ENCODE peak calls at places on chromosomes 12 and 14, in four cellular contexts. Q is IMR-90, K is neural progenitor cell, N is mesenchymal stem cell. X is an unnamed sample.

GRCh38 chr12:11686135-11686534 is 36.7 kb downstream of the ETV6 start:
- DNase-seq in N (no peak), Q (no peak), K (no peak), X (no peak)

GRCh38 chr12:57465030-57465746 is 5.6 kb downstream of the GLI1 start:
- DNase-seq in Q (no peak), N (no peak), K (no peak), X (no peak)

GRCh38 chr12:91381309-91381804 is 198.7 kb upstream of the DCN start:
- DNase-seq in K (peak), Q (peak), N (peak), X (peak)

GRCh38 chr12:87119713-87120112 is 863.5 kb upstream of the MGAT4C start:
- DNase-seq in Q (no peak), N (no peak), K (no peak), X (no peak)

GRCh38 chr12:108040968-108041367 is 88.1 kb upstream of the WSCD2 start:
- DNase-seq in Q (no peak), N (no peak), K (no peak), X (no peak)

GRCh38 chr12:15116073-15116472 is 105.1 kb downstream of the RERG start:
- DNase-seq in Q (no peak), K (peak), N (no peak), X (no peak)

GRCh38 chr14:42110167-42110566 is 503.5 kb downstream of the LRFN5 start:
- DNase-seq in Q (peak), K (peak), N (peak), X (peak)

GRCh38 chr14:91387135-91387849 is 30.3 kb downstream of the CCDC88C start:
- DNase-seq in N (peak), K (no peak), Q (peak), X (no peak)

GRCh38 chr14:92690171-92691011 is 58.0 kb downstream of the LGMN start:
- DNase-seq in K (no peak), N (peak), Q (peak), X (peak)

GRCh38 chr12:13071305-13072280 is 27.4 kb downstream of the FAM234B start:
- DNase-seq in N (no peak), Q (no peak), K (no peak), X (no peak)

GRCh38 chr12:95601626-95602025 is 50.4 kb upstream of the USP44 start:
- DNase-seq in Q (peak), K (no peak), N (peak), X (peak)

GRCh38 chr14:56119221-56119967 is 1.2 kb downstream of the PELI2 start:
- DNase-seq in K (peak), N (peak), Q (peak), X (peak)

GRCh38 chr14:64792871-64793560 is 86.7 kb downstream of the SPTB start:
- DNase-seq in N (no peak), K (no peak), Q (no peak), X (no peak)

GRCh38 chr14:69615471-69616407 is 4.3 kb downstream of the SUSD6 start:
- DNase-seq in K (no peak), N (peak), Q (peak), X (peak)

GRCh38 chr12:52181757-52182156 is 10.1 kb downstream of the KRT80 start:
- DNase-seq in N (peak), K (peak), Q (peak), X (peak)

GRCh38 chr12:120940799-120941198 is 36.6 kb upstream of the SPPL3 start:
- DNase-seq in Q (peak), N (peak), K (no peak), X (no peak)
- H3K27ac ChIP-seq in Q (no peak), N (no peak), K (no peak), X (no peak)

DNA sequence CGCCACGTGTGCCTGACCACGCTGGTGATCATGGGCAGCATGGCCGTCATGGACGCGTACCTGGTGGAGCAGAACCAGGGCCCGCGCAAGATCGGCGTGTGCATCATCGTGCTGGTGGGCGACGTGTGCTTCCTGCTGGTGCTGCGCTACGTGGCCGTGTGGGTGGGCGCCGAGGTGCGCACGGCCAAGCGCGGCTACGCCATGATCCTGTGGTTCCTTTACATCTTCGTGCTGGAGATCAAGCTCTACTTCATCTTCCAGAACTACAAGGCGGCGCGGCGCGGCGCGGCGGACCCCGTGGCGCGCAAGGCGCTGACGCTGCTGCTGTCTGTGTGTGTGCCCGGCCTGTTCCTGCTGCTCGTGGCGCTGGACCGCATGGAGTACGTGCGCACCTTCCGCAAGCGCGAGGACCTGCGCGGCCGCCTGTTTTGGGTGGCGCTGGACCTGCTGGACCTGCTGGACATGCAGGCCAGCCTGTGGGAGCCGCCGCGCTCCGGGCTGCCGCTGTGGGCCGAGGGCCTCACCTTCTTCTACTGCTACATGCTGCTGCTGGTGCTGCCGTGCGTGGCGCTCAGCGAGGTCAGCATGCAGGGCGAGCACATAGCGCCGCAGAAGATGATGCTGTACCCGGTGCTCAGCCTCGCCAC is 2.6 kb downstream of the TMEM121 start:
- DNase-seq in Q (no peak), K (no peak), N (no peak), X (peak)
- H3K27ac ChIP-seq in Q (no peak), K (no peak), N (no peak), X (no peak)

GRCh38 chr14:100214768-100215079 is 24.2 kb upstream of the YY1 start:
- DNase-seq in Q (no peak), N (peak), K (no peak), X (no peak)

GRCh38 chr14:100213587-100213955 is 25.4 kb upstream of the YY1 start:
- DNase-seq in N (no peak), K (no peak), Q (no peak), X (no peak)

GRCh38 chr14:100212476-100213333 is 26.2 kb upstream of the YY1 start:
- DNase-seq in K (no peak), Q (no peak), N (no peak), X (no peak)

GRCh38 chr14:100213956-100214767 is 24.8 kb upstream of the YY1 start:
- DNase-seq in Q (peak), N (peak), K (peak), X (peak)

GRCh38 chr14:100215330-100215885 is 23.5 kb upstream of the YY1 start:
- DNase-seq in N (no peak), Q (no peak), K (no peak), X (peak)
- H3K27ac ChIP-seq in N (no peak), Q (no peak), K (no peak), X (no peak)

DNA sequence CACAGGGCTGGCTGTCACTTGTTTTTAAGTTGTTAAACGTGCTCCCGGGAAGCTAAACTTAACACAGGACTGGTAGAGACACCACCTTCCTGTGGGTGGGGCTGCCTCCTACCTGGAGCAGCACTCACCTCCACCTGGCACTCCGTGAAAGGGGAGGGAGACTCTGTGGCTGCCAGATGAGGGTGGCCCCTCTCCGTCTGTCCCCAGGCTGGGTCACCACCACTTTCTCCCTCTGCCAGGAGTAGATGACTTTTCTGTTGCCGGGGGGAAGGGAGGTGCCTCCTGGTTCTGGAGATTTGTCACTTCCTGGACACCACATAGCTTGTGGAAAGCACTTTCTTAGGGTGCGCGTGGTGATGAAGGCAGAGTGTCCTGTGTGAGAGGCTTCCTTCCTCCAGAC is 81.3 kb downstream of the WDR20 start:
- DNase-seq in K (no peak), Q (peak), N (peak), X (peak)
- H3K27ac ChIP-seq in K (no peak), Q (no peak), N (no peak), X (peak)

GRCh38 chr12:109881752-109882151 is 1.4 kb upstream of the GLTP start:
- DNase-seq in K (no peak), N (no peak), Q (no peak), X (no peak)

GRCh38 chr12:109878749-109879148 is 1.6 kb downstream of the GLTP start:
- DNase-seq in K (no peak), N (no peak), Q (no peak), X (peak)

GRCh38 chr12:109879332-109880048 is 851 bp downstream of the GLTP start:
- DNase-seq in Q (no peak), N (peak), K (peak), X (peak)

GRCh38 chr12:109880049-109880931 is at the start of gene GLTP:
- DNase-seq in N (peak), Q (peak), K (peak), X (peak)

DNA sequence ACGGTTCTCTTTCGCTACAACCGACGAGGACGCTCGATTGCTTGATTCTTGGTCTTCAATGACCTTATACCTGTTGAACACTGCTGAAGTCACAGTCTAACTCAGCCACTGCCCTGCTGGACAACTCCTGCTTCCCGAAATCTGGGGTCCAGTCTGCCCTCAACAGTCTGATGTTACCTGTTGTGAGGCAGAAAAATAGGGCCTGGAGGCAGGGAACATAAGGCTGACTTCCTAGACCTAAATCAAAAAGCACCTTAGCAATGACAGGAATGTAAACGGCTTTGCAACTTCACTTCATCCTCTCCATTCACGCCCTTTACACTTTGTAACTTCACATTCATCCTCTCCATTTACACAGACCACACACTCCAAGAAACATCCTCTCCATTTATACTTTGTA is 597 bp upstream of the GLTP start:
- DNase-seq in N (no peak), K (peak), Q (no peak), X (no peak)
- H3K27ac ChIP-seq in N (no peak), K (no peak), Q (peak), X (no peak)